ENCODE peak calls at places on chromosomes 7 and 10, in six cellular contexts. One of them, this sample, is unnamed.
A peak's percentile ranks its signal among the peaks of the same experiment; 100 is the strongest.

GRCh38 chr10:10389182-10389581 is 628.5 kb upstream of the CELF2 start:
- DNase-seq in posterior cingulate gyrus: no peak
- DNase-seq in tibial nerve: no peak
- DNase-seq in activated CD4-positive, CD25-positive, alpha-beta regulatory T cell: no peak
- DNase-seq in T-helper 1 cell: no peak
- DNase-seq in fibroblast of the aortic adventitia: no peak
- DNase-seq in this sample: no peak

GRCh38 chr10:21097926-21098355 is 200.8 kb upstream of the NEBL start:
- DNase-seq in posterior cingulate gyrus: no peak
- DNase-seq in tibial nerve: no peak
- DNase-seq in activated CD4-positive, CD25-positive, alpha-beta regulatory T cell: no peak
- DNase-seq in T-helper 1 cell: no peak
- DNase-seq in fibroblast of the aortic adventitia: no peak
- DNase-seq in this sample: no peak

GRCh38 chr10:71090801-71091200 is 121.6 kb upstream of the UNC5B start:
- DNase-seq in posterior cingulate gyrus: no peak
- DNase-seq in tibial nerve: no peak
- DNase-seq in activated CD4-positive, CD25-positive, alpha-beta regulatory T cell: no peak
- DNase-seq in T-helper 1 cell: no peak
- DNase-seq in fibroblast of the aortic adventitia: no peak
- DNase-seq in this sample: no peak

GRCh38 chr7:74481458-74482324 is 28.0 kb downstream of the GTF2IRD1 start:
- DNase-seq in posterior cingulate gyrus: no peak
- DNase-seq in tibial nerve: no peak
- DNase-seq in activated CD4-positive, CD25-positive, alpha-beta regulatory T cell: no peak
- DNase-seq in T-helper 1 cell: no peak
- DNase-seq in fibroblast of the aortic adventitia: no peak
- DNase-seq in this sample: no peak

GRCh38 chr7:31497501-31497900 is 16.4 kb upstream of the ITPRID1 start:
- DNase-seq in posterior cingulate gyrus: no peak
- DNase-seq in tibial nerve: no peak
- DNase-seq in activated CD4-positive, CD25-positive, alpha-beta regulatory T cell: no peak
- DNase-seq in T-helper 1 cell: no peak
- DNase-seq in fibroblast of the aortic adventitia: no peak
- DNase-seq in this sample: no peak

GRCh38 chr10:76428541-76429330 is 997.3 kb downstream of the LRMDA start:
- DNase-seq in posterior cingulate gyrus: no peak
- DNase-seq in tibial nerve: no peak
- DNase-seq in activated CD4-positive, CD25-positive, alpha-beta regulatory T cell: no peak
- DNase-seq in T-helper 1 cell: no peak
- DNase-seq in fibroblast of the aortic adventitia: peak; percentile 98
- DNase-seq in this sample: no peak

GRCh38 chr10:132685121-132685891 is 100.6 kb downstream of the NKX6-2 start:
- DNase-seq in posterior cingulate gyrus: peak; percentile 98
- DNase-seq in tibial nerve: peak; percentile 43
- DNase-seq in activated CD4-positive, CD25-positive, alpha-beta regulatory T cell: no peak
- DNase-seq in T-helper 1 cell: no peak
- DNase-seq in fibroblast of the aortic adventitia: peak; percentile 47
- DNase-seq in this sample: peak; percentile 84

GRCh38 chr7:29414216-29414615 is 149.4 kb upstream of the PRR15 start:
- DNase-seq in posterior cingulate gyrus: no peak
- DNase-seq in tibial nerve: no peak
- DNase-seq in activated CD4-positive, CD25-positive, alpha-beta regulatory T cell: no peak
- DNase-seq in T-helper 1 cell: no peak
- DNase-seq in fibroblast of the aortic adventitia: no peak
- DNase-seq in this sample: no peak

GRCh38 chr10:34768972-34769330 is 46.1 kb downstream of the PARD3 start:
- DNase-seq in posterior cingulate gyrus: no peak
- DNase-seq in tibial nerve: no peak
- DNase-seq in activated CD4-positive, CD25-positive, alpha-beta regulatory T cell: no peak
- DNase-seq in T-helper 1 cell: no peak
- DNase-seq in fibroblast of the aortic adventitia: no peak
- DNase-seq in this sample: no peak

GRCh38 chr10:35453855-35454532 is 117.7 kb downstream of the CCNY start:
- DNase-seq in posterior cingulate gyrus: peak; percentile 81
- DNase-seq in tibial nerve: no peak
- DNase-seq in activated CD4-positive, CD25-positive, alpha-beta regulatory T cell: no peak
- DNase-seq in T-helper 1 cell: no peak
- DNase-seq in fibroblast of the aortic adventitia: peak; percentile 78
- DNase-seq in this sample: no peak

GRCh38 chr7:149072438-149072775 is 18.1 kb downstream of the ZNF786 start:
- DNase-seq in posterior cingulate gyrus: no peak
- DNase-seq in tibial nerve: no peak
- DNase-seq in activated CD4-positive, CD25-positive, alpha-beta regulatory T cell: no peak
- DNase-seq in T-helper 1 cell: no peak
- DNase-seq in fibroblast of the aortic adventitia: no peak
- DNase-seq in this sample: no peak

This sample was measured in dorsolateral prefrontal cortex.